ENCODE peak calls at places on chromosomes 5 and 9, in five cellular contexts. P is right lobe of liver, J is stomach, C is uterus, Y is spleen. R is an unnamed sample.

GRCh38 chr5:13245982-13246601 is 698.4 kb downstream of the DNAH5 start:
- DNase-seq in Y (no peak), P (no peak), J (no peak), C (no peak), R (no peak)

GRCh38 chr9:76846307-76846706 is 59.6 kb downstream of the PRUNE2 start:
- DNase-seq in Y (no peak), J (no peak), P (no peak), C (no peak), R (no peak)

GRCh38 chr9:133426011-133426410 is 3.8 kb downstream of the ADAMTS13 start:
- DNase-seq in Y (no peak), J (peak), P (no peak), C (no peak), R (no peak)

GRCh38 chr5:74636552-74636951 is 4.0 kb downstream of the ENC1 start:
- DNase-seq in J (no peak), Y (no peak), C (no peak), P (no peak), R (no peak)

GRCh38 chr5:35468811-35469210 is 148.9 kb upstream of the SPEF2 start:
- DNase-seq in Y (no peak), C (no peak), J (no peak), P (no peak), R (no peak)

GRCh38 chr5:51731641-51732040 is 348.4 kb downstream of the ISL1 start:
- DNase-seq in J (no peak), C (no peak), Y (no peak), P (no peak), R (no peak)

GRCh38 chr5:96565843-96566242 is 96.3 kb upstream of the CAST start:
- DNase-seq in C (no peak), J (no peak), Y (no peak), P (no peak), R (peak)

GRCh38 chr5:18553269-18553668 is 919.0 kb downstream of the TAF11L14 start:
- DNase-seq in Y (no peak), J (no peak), C (no peak), P (no peak), R (peak)

GRCh38 chr9:3825724-3826123 is 299.9 kb upstream of the RFX3 start:
- DNase-seq in J (no peak), Y (no peak), P (no peak), C (no peak), R (no peak)

GRCh38 chr5:1195439-1195838 is 6.0 kb upstream of the SLC6A19 start:
- DNase-seq in P (no peak), Y (no peak), C (no peak), J (no peak), R (no peak)
- TF ChIP-seq POLR2A in P (no peak), Y (no peak), C (no peak), J (no peak), R (no peak)

GRCh38 chr5:88937406-88937805 is 54.4 kb upstream of the MEF2C start:
- DNase-seq in Y (no peak), P (no peak), C (no peak), J (no peak), R (no peak)

GRCh38 chr5:88941581-88941980 is 58.6 kb upstream of the MEF2C start:
- DNase-seq in J (no peak), P (no peak), Y (no peak), C (no peak), R (no peak)

GRCh38 chr5:88939300-88939699 is 56.3 kb upstream of the MEF2C start:
- DNase-seq in P (no peak), J (no peak), Y (no peak), C (no peak), R (no peak)

GRCh38 chr5:88940712-88941111 is 57.7 kb upstream of the MEF2C start:
- DNase-seq in P (no peak), C (no peak), J (no peak), Y (no peak), R (no peak)

GRCh38 chr5:88938488-88938887 is 55.5 kb upstream of the MEF2C start:
- DNase-seq in C (no peak), Y (no peak), J (no peak), P (no peak), R (no peak)
- TF ChIP-seq POLR2A in C (no peak), Y (no peak), J (no peak), P (no peak), R (no peak)

DNA sequence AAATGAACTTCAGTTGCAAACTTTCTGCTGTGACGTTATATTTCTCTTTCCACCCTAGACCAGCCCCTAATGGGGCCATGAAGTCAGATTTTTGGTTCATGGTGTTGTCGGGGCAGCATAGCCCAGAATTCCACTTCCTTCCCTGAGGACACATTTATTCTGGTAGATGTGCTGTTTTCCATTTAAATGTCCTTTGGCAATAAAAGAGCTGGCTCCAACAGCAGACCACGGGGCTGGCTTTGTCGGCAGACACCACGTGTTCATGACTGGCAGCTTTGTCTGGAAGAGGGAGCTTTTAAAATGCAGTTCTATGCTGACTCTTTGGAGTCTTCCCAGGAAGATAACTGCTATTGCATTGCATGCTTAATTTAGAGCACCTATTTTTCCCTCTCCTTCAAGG is 17.6 kb upstream of the LCP2 start:
- DNase-seq in Y (no peak), C (peak), J (no peak), P (no peak), R (no peak)
- TF ChIP-seq POLR2A in Y (no peak), C (no peak), J (no peak), P (no peak), R (no peak)

GRCh38 chr9:93096811-93097382 is 880 bp downstream of the CARD19 start:
- DNase-seq in P (no peak), Y (peak), C (no peak), J (no peak), R (no peak)

GRCh38 chr9:93095205-93096130 is 549 bp upstream of the CARD19 start:
- DNase-seq in Y (peak), C (peak), J (peak), P (peak), R (peak)

GRCh38 chr9:93097496-93098205 is 1.6 kb downstream of the CARD19 start:
- DNase-seq in C (no peak), Y (peak), P (no peak), J (no peak), R (no peak)

GRCh38 chr9:93094294-93095204 is 1.5 kb upstream of the CARD19 start:
- DNase-seq in J (no peak), C (peak), Y (peak), P (peak), R (no peak)

DNA sequence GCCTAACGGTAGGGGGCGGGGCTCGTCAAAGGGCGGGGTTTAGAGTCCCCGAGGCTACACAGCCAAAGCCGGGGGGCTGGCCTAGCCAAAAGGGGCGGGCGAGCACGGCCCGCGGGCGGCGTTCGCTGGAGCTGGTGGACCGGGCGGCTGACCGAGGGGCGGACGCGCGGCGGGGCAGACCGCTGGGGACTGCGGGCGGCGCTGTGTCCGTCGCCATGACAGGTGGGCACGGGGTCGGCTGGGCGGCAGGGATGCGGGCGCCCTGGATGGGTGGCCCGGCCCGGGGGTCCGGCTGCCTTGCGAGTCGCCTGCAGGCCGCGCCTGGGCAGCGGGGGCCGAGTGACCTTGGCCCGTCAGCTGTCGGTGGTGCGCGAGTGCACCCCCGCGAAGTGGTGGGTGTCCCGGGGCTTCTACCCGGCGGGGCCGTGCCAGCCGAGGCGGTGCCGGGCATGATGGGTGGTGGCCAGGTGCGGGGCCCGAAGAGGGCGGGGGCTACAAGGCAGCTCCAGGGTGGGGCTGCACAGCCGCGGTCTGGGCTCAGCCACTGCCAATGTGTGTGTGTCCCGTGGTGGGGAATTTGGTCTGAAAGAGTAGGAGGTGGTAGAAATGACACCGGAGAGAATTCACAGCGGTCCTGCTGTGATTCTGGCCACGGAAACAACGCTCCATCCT is at the start of gene CARD19:
- DNase-seq in C (peak), Y (no peak), J (peak), P (peak), R (peak)
- TF ChIP-seq POLR2A in C (peak), Y (peak), J (peak), P (peak), R (peak)

R was measured in H54.